ENCODE peak calls at places on chromosomes 13 and 19, in ten cellular contexts. One of them, this sample, is unnamed.

GRCh38 chr13:105825071-105825470 is 710.4 kb downstream of the EFNB2 start:
- DNase-seq in stimulated activated CD8-positive, alpha-beta memory T cell treated with anti-CD3 and anti-CD28 coated beads, Interleukin-7, amount 100 ng/mL, for 1 hour: no peak
- DNase-seq in cardiac muscle cell: no peak
- DNase-seq in stomach: no peak
- DNase-seq in AG04450: no peak
- DNase-seq in CD8-positive, alpha-beta T cell: no peak
- DNase-seq in GM10248: no peak
- DNase-seq in CD4-positive, alpha-beta memory T cell: no peak
- DNase-seq in heart left ventricle: no peak
- DNase-seq in A549: no peak
- DNase-seq in this sample: no peak

GRCh38 chr13:43804461-43805070 is 17.8 kb upstream of the ENOX1 start:
- DNase-seq in stimulated activated CD8-positive, alpha-beta memory T cell treated with anti-CD3 and anti-CD28 coated beads, Interleukin-7, amount 100 ng/mL, for 1 hour: no peak
- DNase-seq in cardiac muscle cell: peak; percentile 85
- DNase-seq in stomach: no peak
- DNase-seq in AG04450: peak; percentile 44
- DNase-seq in CD8-positive, alpha-beta T cell: no peak
- DNase-seq in GM10248: peak; percentile 43
- DNase-seq in CD4-positive, alpha-beta memory T cell: peak; percentile 38
- DNase-seq in heart left ventricle: no peak
- DNase-seq in A549: peak; percentile 9
- DNase-seq in this sample: no peak

GRCh38 chr19:48638831-48639381 is 1.7 kb upstream of the DBP start:
- DNase-seq in stimulated activated CD8-positive, alpha-beta memory T cell treated with anti-CD3 and anti-CD28 coated beads, Interleukin-7, amount 100 ng/mL, for 1 hour: no peak
- DNase-seq in cardiac muscle cell: no peak
- DNase-seq in stomach: no peak
- DNase-seq in AG04450: no peak
- DNase-seq in CD8-positive, alpha-beta T cell: no peak
- DNase-seq in GM10248: no peak
- DNase-seq in CD4-positive, alpha-beta memory T cell: no peak
- DNase-seq in heart left ventricle: no peak
- DNase-seq in A549: no peak
- DNase-seq in this sample: peak; percentile 69

GRCh38 chr13:94674609-94675348 is 37.6 kb downstream of the SOX21 start:
- DNase-seq in stimulated activated CD8-positive, alpha-beta memory T cell treated with anti-CD3 and anti-CD28 coated beads, Interleukin-7, amount 100 ng/mL, for 1 hour: peak; percentile 1
- DNase-seq in cardiac muscle cell: peak; percentile 58
- DNase-seq in stomach: peak; percentile 67
- DNase-seq in AG04450: no peak
- DNase-seq in CD8-positive, alpha-beta T cell: peak; percentile 26
- DNase-seq in GM10248: peak; percentile 48
- DNase-seq in CD4-positive, alpha-beta memory T cell: peak; percentile 22
- DNase-seq in heart left ventricle: no peak
- DNase-seq in A549: peak; percentile 37
- DNase-seq in this sample: peak; percentile 71

GRCh38 chr13:20828540-20829364 is 55.0 kb upstream of the EEF1AKMT1 start:
- DNase-seq in stimulated activated CD8-positive, alpha-beta memory T cell treated with anti-CD3 and anti-CD28 coated beads, Interleukin-7, amount 100 ng/mL, for 1 hour: no peak
- DNase-seq in cardiac muscle cell: peak; percentile 70
- DNase-seq in stomach: no peak
- DNase-seq in AG04450: no peak
- DNase-seq in CD8-positive, alpha-beta T cell: peak; percentile 5
- DNase-seq in GM10248: peak; percentile 44
- DNase-seq in CD4-positive, alpha-beta memory T cell: peak; percentile 67
- DNase-seq in heart left ventricle: no peak
- DNase-seq in A549: peak; percentile 3
- DNase-seq in this sample: no peak

GRCh38 chr13:48504606-48505369 is 28.1 kb downstream of the RCBTB2 start:
- DNase-seq in stimulated activated CD8-positive, alpha-beta memory T cell treated with anti-CD3 and anti-CD28 coated beads, Interleukin-7, amount 100 ng/mL, for 1 hour: no peak
- DNase-seq in cardiac muscle cell: no peak
- DNase-seq in stomach: no peak
- DNase-seq in AG04450: no peak
- DNase-seq in CD8-positive, alpha-beta T cell: no peak
- DNase-seq in GM10248: no peak
- DNase-seq in CD4-positive, alpha-beta memory T cell: no peak
- DNase-seq in heart left ventricle: no peak
- DNase-seq in A549: no peak
- DNase-seq in this sample: no peak

GRCh38 chr13:63838366-63839110 is 2422.9 kb upstream of the PCDH20 start:
- DNase-seq in stimulated activated CD8-positive, alpha-beta memory T cell treated with anti-CD3 and anti-CD28 coated beads, Interleukin-7, amount 100 ng/mL, for 1 hour: no peak
- DNase-seq in cardiac muscle cell: no peak
- DNase-seq in stomach: no peak
- DNase-seq in AG04450: no peak
- DNase-seq in CD8-positive, alpha-beta T cell: no peak
- DNase-seq in GM10248: no peak
- DNase-seq in CD4-positive, alpha-beta memory T cell: no peak
- DNase-seq in heart left ventricle: no peak
- DNase-seq in A549: no peak
- DNase-seq in this sample: no peak

GRCh38 chr13:34340534-34340933 is 522.6 kb downstream of the RFC3 start:
- DNase-seq in stimulated activated CD8-positive, alpha-beta memory T cell treated with anti-CD3 and anti-CD28 coated beads, Interleukin-7, amount 100 ng/mL, for 1 hour: no peak
- DNase-seq in cardiac muscle cell: peak; percentile 54
- DNase-seq in stomach: peak; percentile 36
- DNase-seq in AG04450: no peak
- DNase-seq in CD8-positive, alpha-beta T cell: no peak
- DNase-seq in GM10248: no peak
- DNase-seq in CD4-positive, alpha-beta memory T cell: no peak
- DNase-seq in heart left ventricle: no peak
- DNase-seq in A549: no peak
- DNase-seq in this sample: no peak

GRCh38 chr13:30111810-30112209 is 195.5 kb downstream of the KATNAL1 start:
- DNase-seq in stimulated activated CD8-positive, alpha-beta memory T cell treated with anti-CD3 and anti-CD28 coated beads, Interleukin-7, amount 100 ng/mL, for 1 hour: no peak
- DNase-seq in cardiac muscle cell: no peak
- DNase-seq in stomach: no peak
- DNase-seq in AG04450: no peak
- DNase-seq in CD8-positive, alpha-beta T cell: no peak
- DNase-seq in GM10248: peak; percentile 41
- DNase-seq in CD4-positive, alpha-beta memory T cell: no peak
- DNase-seq in heart left ventricle: no peak
- DNase-seq in A549: peak; percentile 35
- DNase-seq in this sample: no peak

GRCh38 chr19:49019242-49019932 is 2.5 kb upstream of the LHB start:
- DNase-seq in stimulated activated CD8-positive, alpha-beta memory T cell treated with anti-CD3 and anti-CD28 coated beads, Interleukin-7, amount 100 ng/mL, for 1 hour: peak; percentile 27
- DNase-seq in cardiac muscle cell: peak; percentile 50
- DNase-seq in stomach: peak; percentile 83
- DNase-seq in AG04450: no peak
- DNase-seq in CD8-positive, alpha-beta T cell: peak; percentile 40
- DNase-seq in GM10248: peak; percentile 84
- DNase-seq in CD4-positive, alpha-beta memory T cell: peak; percentile 51
- DNase-seq in heart left ventricle: peak; percentile 62
- DNase-seq in A549: peak; percentile 74
- DNase-seq in this sample: peak; percentile 88

GRCh38 chr19:37362733-37363132 is 8.2 kb upstream of the ZNF527 start:
- DNase-seq in stimulated activated CD8-positive, alpha-beta memory T cell treated with anti-CD3 and anti-CD28 coated beads, Interleukin-7, amount 100 ng/mL, for 1 hour: no peak
- DNase-seq in cardiac muscle cell: peak; percentile 5
- DNase-seq in stomach: no peak
- DNase-seq in AG04450: no peak
- DNase-seq in CD8-positive, alpha-beta T cell: no peak
- DNase-seq in GM10248: no peak
- DNase-seq in CD4-positive, alpha-beta memory T cell: no peak
- DNase-seq in heart left ventricle: no peak
- DNase-seq in A549: no peak
- DNase-seq in this sample: no peak

GRCh38 chr19:39246951-39247669 is 1.5 kb downstream of the IFNL4 start:
- DNase-seq in stimulated activated CD8-positive, alpha-beta memory T cell treated with anti-CD3 and anti-CD28 coated beads, Interleukin-7, amount 100 ng/mL, for 1 hour: no peak
- DNase-seq in cardiac muscle cell: peak; percentile 40
- DNase-seq in stomach: no peak
- DNase-seq in AG04450: no peak
- DNase-seq in CD8-positive, alpha-beta T cell: no peak
- DNase-seq in GM10248: no peak
- DNase-seq in CD4-positive, alpha-beta memory T cell: no peak
- DNase-seq in heart left ventricle: no peak
- DNase-seq in A549: no peak
- DNase-seq in this sample: peak; percentile 79

GRCh38 chr13:112837371-112838037 is 131.5 kb upstream of the MCF2L start:
- DNase-seq in stimulated activated CD8-positive, alpha-beta memory T cell treated with anti-CD3 and anti-CD28 coated beads, Interleukin-7, amount 100 ng/mL, for 1 hour: no peak
- DNase-seq in cardiac muscle cell: peak; percentile 19
- DNase-seq in stomach: no peak
- DNase-seq in AG04450: no peak
- DNase-seq in CD8-positive, alpha-beta T cell: no peak
- DNase-seq in GM10248: no peak
- DNase-seq in CD4-positive, alpha-beta memory T cell: no peak
- DNase-seq in heart left ventricle: no peak
- DNase-seq in A549: no peak
- DNase-seq in this sample: no peak

GRCh38 chr19:4396949-4397783 is 3.2 kb downstream of the SH3GL1 start:
- DNase-seq in stimulated activated CD8-positive, alpha-beta memory T cell treated with anti-CD3 and anti-CD28 coated beads, Interleukin-7, amount 100 ng/mL, for 1 hour: no peak
- DNase-seq in cardiac muscle cell: no peak
- DNase-seq in stomach: no peak
- DNase-seq in AG04450: no peak
- DNase-seq in CD8-positive, alpha-beta T cell: no peak
- DNase-seq in GM10248: no peak
- DNase-seq in CD4-positive, alpha-beta memory T cell: no peak
- DNase-seq in heart left ventricle: no peak
- DNase-seq in A549: no peak
- DNase-seq in this sample: no peak

GRCh38 chr19:1259206-1259872 is 9.8 kb upstream of the CIRBP start:
- DNase-seq in stimulated activated CD8-positive, alpha-beta memory T cell treated with anti-CD3 and anti-CD28 coated beads, Interleukin-7, amount 100 ng/mL, for 1 hour: no peak
- DNase-seq in cardiac muscle cell: peak; percentile 68
- DNase-seq in stomach: peak; percentile 72
- DNase-seq in AG04450: no peak
- DNase-seq in CD8-positive, alpha-beta T cell: peak; percentile 65
- DNase-seq in GM10248: peak; percentile 68
- DNase-seq in CD4-positive, alpha-beta memory T cell: peak; percentile 75
- DNase-seq in heart left ventricle: peak; percentile 93
- DNase-seq in A549: peak; percentile 25
- DNase-seq in this sample: peak; percentile 81

GRCh38 chr19:56347163-56347778 is 32.6 kb upstream of the ZSCAN5A start:
- DNase-seq in stimulated activated CD8-positive, alpha-beta memory T cell treated with anti-CD3 and anti-CD28 coated beads, Interleukin-7, amount 100 ng/mL, for 1 hour: no peak
- DNase-seq in cardiac muscle cell: no peak
- DNase-seq in stomach: no peak
- DNase-seq in AG04450: no peak
- DNase-seq in CD8-positive, alpha-beta T cell: no peak
- DNase-seq in GM10248: no peak
- DNase-seq in CD4-positive, alpha-beta memory T cell: no peak
- DNase-seq in heart left ventricle: no peak
- DNase-seq in A549: no peak
- DNase-seq in this sample: no peak

This sample was measured in ecto neural progenitor cell.